ENCODE peak calls at places on chromosomes 4 and X, in five cellular contexts. X is amniotic epithelial cell, Z is T-helper 9 cell, K is epithelial cell of esophagus, L is HS-27A. D is an unnamed sample.

GRCh38 chr4:184262901-184263300 is 45.2 kb upstream of the ENPP6 start:
- DNase-seq in X (peak; percentile 36), Z (no peak), K (peak; percentile 62), L (no peak), D (peak; percentile 46)

GRCh38 chr4:27620886-27621285 is 760.2 kb downstream of the STIM2 start:
- DNase-seq in X (no peak), Z (no peak), K (no peak), L (no peak), D (no peak)

GRCh38 chrX:11666180-11666579 is 460 bp upstream of the ARHGAP6 start:
- DNase-seq in X (no peak), Z (no peak), K (no peak), L (no peak), D (no peak)

GRCh38 chrX:152912121-152912520 is 14.3 kb downstream of the ZNF185 start:
- DNase-seq in X (no peak), Z (no peak), K (no peak), L (no peak), D (no peak)

GRCh38 chr4:3434891-3435683 is 6.7 kb upstream of the HGFAC start:
- DNase-seq in X (no peak), Z (no peak), K (no peak), L (no peak), D (no peak)

GRCh38 chr4:77576351-77576750 is 29.3 kb upstream of the CXCL13 start:
- DNase-seq in X (peak; percentile 15), Z (no peak), K (no peak), L (no peak), D (no peak)

GRCh38 chr4:6706173-6706572 is 3.5 kb downstream of the MRFAP1L1 start:
- DNase-seq in X (no peak), Z (no peak), K (no peak), L (no peak), D (no peak)

GRCh38 chr4:184895012-184895795 is 69.4 kb upstream of the ACSL1 start:
- DNase-seq in X (no peak), Z (no peak), K (no peak), L (no peak), D (no peak)

GRCh38 chr4:34921391-34921790 is 1322.9 kb downstream of the ARAP2 start:
- DNase-seq in X (no peak), Z (no peak), K (no peak), L (no peak), D (no peak)

GRCh38 chr4:112075129-112075753 is 70.0 kb upstream of the FAM241A start:
- DNase-seq in X (peak; percentile 76), Z (no peak), K (peak; percentile 72), L (peak; percentile 61), D (peak; percentile 67)

GRCh38 chr4:80173387-80173786 is 23.9 kb upstream of the PRDM8 start:
- DNase-seq in X (peak; percentile 42), Z (peak; percentile 31), K (peak; percentile 87), L (no peak), D (peak; percentile 79)

GRCh38 chr4:43987331-43987944 is 461.2 kb downstream of the KCTD8 start:
- DNase-seq in X (no peak), Z (no peak), K (no peak), L (no peak), D (no peak)

GRCh38 chr4:165489786-165490185 is 111.0 kb downstream of the CPE start:
- DNase-seq in X (peak; percentile 46), Z (no peak), K (peak; percentile 92), L (no peak), D (no peak)

GRCh38 chr4:3010577-3010976 is 47.2 kb downstream of the GRK4 start:
- DNase-seq in X (no peak), Z (no peak), K (peak; percentile 82), L (no peak), D (peak; percentile 7)

GRCh38 chrX:13330446-13330845 is 10.6 kb upstream of the ATXN3L start:
- DNase-seq in X (no peak), Z (no peak), K (peak; percentile 68), L (no peak), D (no peak)

GRCh38 chr4:56859841-56860240 is 38.3 kb upstream of the SPINK2 start:
- DNase-seq in X (no peak), Z (no peak), K (no peak), L (no peak), D (no peak)

GRCh38 chr4:44232262-44232661 is 216.3 kb downstream of the KCTD8 start:
- DNase-seq in X (no peak), Z (no peak), K (no peak), L (no peak), D (no peak)

GRCh38 chr4:151548708-151549107 is 139.7 kb downstream of the FHIP1A start:
- DNase-seq in X (no peak), Z (no peak), K (no peak), L (no peak), D (no peak)

GRCh38 chrX:133574716-133575115 is 159.4 kb upstream of the GPC4 start:
- DNase-seq in X (peak; percentile 3), Z (no peak), K (no peak), L (no peak), D (no peak)

GRCh38 chrX:10922158-10922557 is 189.0 kb upstream of the HCCS start:
- DNase-seq in X (peak; percentile 85), Z (no peak), K (peak; percentile 75), L (peak; percentile 65), D (peak; percentile 84)

GRCh38 chr4:178611062-178611461 is 1168.8 kb upstream of the AGA start:
- DNase-seq in X (no peak), Z (no peak), K (no peak), L (no peak), D (no peak)

GRCh38 chrX:72100824-72101351 is 30.8 kb downstream of the RTL5 start:
- DNase-seq in X (peak; percentile 22), Z (peak; percentile 65), K (no peak), L (no peak), D (no peak)

GRCh38 chr4:53128959-53129358 is 236.9 kb downstream of the SCFD2 start:
- DNase-seq in X (no peak), Z (no peak), K (no peak), L (no peak), D (no peak)